ENCODE peak calls at places on chromosomes 6 and 20, in nine cellular contexts. One of them, this sample, is unnamed.

GRCh38 chr6:7136859-7137334 is 29.1 kb downstream of the RREB1 start:
- DNase-seq in Right ventricle myocardium superior: no peak
- DNase-seq in GF-D8: no peak
- DNase-seq in suprapubic skin: no peak
- DNase-seq in nephron progenitor cell: no peak
- DNase-seq in CD4-positive, alpha-beta memory T cell: no peak
- DNase-seq in BJ: no peak
- DNase-seq in anterior cingulate cortex: no peak
- DNase-seq in iris pigment epithelial cell: no peak
- DNase-seq in this sample: no peak

GRCh38 chr20:17863577-17864292 is 104.9 kb downstream of the SNX5 start:
- DNase-seq in Right ventricle myocardium superior: no peak
- DNase-seq in GF-D8: no peak
- DNase-seq in suprapubic skin: no peak
- DNase-seq in nephron progenitor cell: no peak
- DNase-seq in CD4-positive, alpha-beta memory T cell: no peak
- DNase-seq in BJ: no peak
- DNase-seq in anterior cingulate cortex: no peak
- DNase-seq in iris pigment epithelial cell: no peak
- DNase-seq in this sample: no peak

GRCh38 chr6:117317261-117317660 is 51.9 kb downstream of the VGLL2 start:
- DNase-seq in Right ventricle myocardium superior: no peak
- DNase-seq in GF-D8: no peak
- DNase-seq in suprapubic skin: no peak
- DNase-seq in nephron progenitor cell: no peak
- DNase-seq in CD4-positive, alpha-beta memory T cell: no peak
- DNase-seq in BJ: no peak
- DNase-seq in anterior cingulate cortex: no peak
- DNase-seq in iris pigment epithelial cell: peak
- DNase-seq in this sample: no peak

GRCh38 chr6:39335780-39336541 is 13.5 kb upstream of the KCNK16 start:
- DNase-seq in Right ventricle myocardium superior: peak
- DNase-seq in GF-D8: no peak
- DNase-seq in suprapubic skin: no peak
- DNase-seq in nephron progenitor cell: no peak
- DNase-seq in CD4-positive, alpha-beta memory T cell: no peak
- DNase-seq in BJ: no peak
- DNase-seq in anterior cingulate cortex: no peak
- DNase-seq in iris pigment epithelial cell: no peak
- DNase-seq in this sample: no peak

GRCh38 chr20:1524004-1524403 is 32.8 kb upstream of the SIRPB2 start:
- DNase-seq in Right ventricle myocardium superior: no peak
- DNase-seq in GF-D8: peak
- DNase-seq in suprapubic skin: no peak
- DNase-seq in nephron progenitor cell: no peak
- DNase-seq in CD4-positive, alpha-beta memory T cell: no peak
- DNase-seq in BJ: no peak
- DNase-seq in anterior cingulate cortex: no peak
- DNase-seq in iris pigment epithelial cell: no peak
- DNase-seq in this sample: no peak

GRCh38 chr20:5642155-5642981 is 107.8 kb upstream of the SHLD1 start:
- DNase-seq in Right ventricle myocardium superior: no peak
- DNase-seq in GF-D8: peak
- DNase-seq in suprapubic skin: no peak
- DNase-seq in nephron progenitor cell: no peak
- DNase-seq in CD4-positive, alpha-beta memory T cell: no peak
- DNase-seq in BJ: no peak
- DNase-seq in anterior cingulate cortex: no peak
- DNase-seq in iris pigment epithelial cell: peak
- DNase-seq in this sample: no peak

GRCh38 chr6:166307082-166307980 is 861 bp downstream of the PRR18 start:
- DNase-seq in Right ventricle myocardium superior: no peak
- DNase-seq in GF-D8: no peak
- DNase-seq in suprapubic skin: no peak
- DNase-seq in nephron progenitor cell: peak
- DNase-seq in CD4-positive, alpha-beta memory T cell: no peak
- DNase-seq in BJ: no peak
- DNase-seq in anterior cingulate cortex: no peak
- DNase-seq in iris pigment epithelial cell: no peak
- DNase-seq in this sample: peak

GRCh38 chr20:8213831-8214587 is 81.9 kb downstream of the PLCB1 start:
- DNase-seq in Right ventricle myocardium superior: no peak
- DNase-seq in GF-D8: peak
- DNase-seq in suprapubic skin: no peak
- DNase-seq in nephron progenitor cell: no peak
- DNase-seq in CD4-positive, alpha-beta memory T cell: peak
- DNase-seq in BJ: no peak
- DNase-seq in anterior cingulate cortex: no peak
- DNase-seq in iris pigment epithelial cell: no peak
- DNase-seq in this sample: no peak

This sample was measured in head of caudate nucleus.